ENCODE peak calls at places on chromosome 1, in seven cellular contexts. L is SK-MEL-5, N is hypothalamus, H is NT2/D1, K is NCI-H1092, V is K562, M is activated T-helper 1 cell treated with Interleukin-2 at 50 U/mL for 16 hours. I is an unnamed sample.

GRCh38 chr1:78839704-78840277 is 166.7 kb downstream of the ADGRL4 start:
- DNase-seq in L (peak; percentile 49), N (no peak), H (peak; percentile 70), K (peak; percentile 6), V (peak; percentile 31), M (no peak), I (no peak)

GRCh38 chr1:162145280-162145965 is 75.9 kb downstream of the NOS1AP start:
- DNase-seq in L (peak; percentile 5), N (no peak), H (peak; percentile 49), K (peak; percentile 47), V (no peak), M (no peak), I (no peak)

GRCh38 chr1:204520834-204521709 is 4.9 kb downstream of the MDM4 start:
- DNase-seq in L (peak; percentile 48), N (no peak), H (no peak), K (no peak), V (peak; percentile 50), M (peak; percentile 40), I (peak; percentile 27)

GRCh38 chr1:6414443-6414844 is 5.3 kb downstream of the HES2 start:
- DNase-seq in L (peak; percentile 35), N (no peak), H (no peak), K (peak; percentile 78), V (peak; percentile 78), M (no peak), I (no peak)

GRCh38 chr1:36251794-36252481 is 27.7 kb downstream of the THRAP3 start:
- DNase-seq in L (no peak), N (no peak), H (no peak), K (no peak), V (no peak), M (no peak), I (no peak)

GRCh38 chr1:223175633-223176032 is 32.6 kb upstream of the TLR5 start:
- DNase-seq in L (no peak), N (no peak), H (no peak), K (no peak), V (no peak), M (no peak), I (no peak)

GRCh38 chr1:9542425-9542824 is 3.2 kb downstream of the SLC25A33 start:
- DNase-seq in L (no peak), N (no peak), H (no peak), K (no peak), V (peak; percentile 70), M (no peak), I (no peak)

GRCh38 chr1:26690576-26691031 is 5.2 kb upstream of the ARID1A start:
- DNase-seq in L (peak; percentile 50), N (no peak), H (no peak), K (no peak), V (peak; percentile 54), M (no peak), I (no peak)

GRCh38 chr1:85544689-85545203 is 35.8 kb upstream of the CCN1 start:
- DNase-seq in L (no peak), N (no peak), H (no peak), K (no peak), V (no peak), M (no peak), I (no peak)

GRCh38 chr1:39165049-39165448 is 39.4 kb upstream of the MACF1 start:
- DNase-seq in L (no peak), N (no peak), H (no peak), K (no peak), V (peak; percentile 36), M (no peak), I (no peak)

GRCh38 chr1:46671554-46671953 is at the start of gene TEX38:
- DNase-seq in L (no peak), N (no peak), H (no peak), K (no peak), V (no peak), M (no peak), I (no peak)

GRCh38 chr1:210362526-210362925 is 33.8 kb downstream of the HHAT start:
- DNase-seq in L (no peak), N (no peak), H (no peak), K (no peak), V (no peak), M (no peak), I (no peak)

GRCh38 chr1:66244429-66244828 is 289.5 kb upstream of the SGIP1 start:
- DNase-seq in L (peak; percentile 86), N (no peak), H (no peak), K (no peak), V (no peak), M (no peak), I (no peak)

GRCh38 chr1:213977909-213978308 is 9.9 kb upstream of the PROX1 start:
- DNase-seq in L (no peak), N (no peak), H (no peak), K (no peak), V (no peak), M (no peak), I (no peak)

I was measured in activated T-helper 9 cell treated with anti-CD3 and anti-CD28 coated beads, Interleukin-2, amount 50 U/mL, for 16 hours.